ENCODE peak calls at places on chromosomes 5 and 9, in nine cellular contexts. J is transverse colon, H is A549, T is AG09309, X is Caco-2, I is AG04450, E is NB4, G is fibroblast of pulmonary artery, N is right atrium auricular region. S is an unnamed sample.

GRCh38 chr9:124831642-124832364 is 21.5 kb upstream of the WDR38 start:
- DNase-seq in J (no peak), H (no peak), T (no peak), X (no peak), I (no peak), E (no peak), G (no peak), N (peak), S (no peak)

GRCh38 chr9:14104501-14104900 is 209.4 kb downstream of the NFIB start:
- DNase-seq in J (no peak), H (no peak), T (no peak), X (no peak), I (no peak), E (no peak), G (no peak), N (no peak), S (no peak)

GRCh38 chr9:89007041-89007440 is 15.8 kb downstream of the S1PR3 start:
- DNase-seq in J (no peak), H (no peak), T (no peak), X (no peak), I (no peak), E (no peak), G (no peak), N (no peak), S (no peak)

GRCh38 chr9:128162215-128163026 is 2.4 kb downstream of the BBLN start:
- DNase-seq in J (no peak), H (no peak), T (no peak), X (no peak), I (no peak), E (no peak), G (peak), N (peak), S (no peak)

GRCh38 chr5:137448868-137449267 is 50.3 kb downstream of the SPOCK1 start:
- DNase-seq in J (no peak), H (no peak), T (no peak), X (no peak), I (no peak), E (no peak), G (no peak), N (no peak), S (no peak)

GRCh38 chr9:77935974-77936373 is 95.6 kb downstream of the GNAQ start:
- DNase-seq in J (no peak), H (no peak), T (no peak), X (no peak), I (no peak), E (peak), G (no peak), N (no peak), S (no peak)

GRCh38 chr9:26949604-26950003 is 2.6 kb upstream of the PLAA start:
- DNase-seq in J (no peak), H (no peak), T (no peak), X (no peak), I (no peak), E (no peak), G (no peak), N (no peak), S (no peak)

GRCh38 chr5:79666758-79667157 is 22.9 kb upstream of the CMYA5 start:
- DNase-seq in J (no peak), H (no peak), T (no peak), X (no peak), I (no peak), E (peak), G (no peak), N (no peak), S (no peak)

GRCh38 chr9:110148384-110148783 is 59.6 kb downstream of the C9orf152 start:
- DNase-seq in J (peak), H (no peak), T (no peak), X (no peak), I (no peak), E (no peak), G (no peak), N (no peak), S (no peak)

GRCh38 chr5:11459716-11460115 is 444.5 kb downstream of the CTNND2 start:
- DNase-seq in J (no peak), H (no peak), T (no peak), X (no peak), I (no peak), E (no peak), G (no peak), N (no peak), S (no peak)

GRCh38 chr5:1021136-1021968 is 12.8 kb downstream of the NKD2 start:
- DNase-seq in J (no peak), H (no peak), T (no peak), X (no peak), I (no peak), E (no peak), G (no peak), N (no peak), S (peak)

GRCh38 chr5:137668574-137669093 is 67.3 kb downstream of the KLHL3 start:
- DNase-seq in J (no peak), H (no peak), T (no peak), X (no peak), I (no peak), E (no peak), G (no peak), N (no peak), S (no peak)

GRCh38 chr5:151357792-151358191 is 10.4 kb upstream of the SLC36A2 start:
- DNase-seq in J (no peak), H (no peak), T (no peak), X (no peak), I (no peak), E (peak), G (no peak), N (no peak), S (no peak)

GRCh38 chr9:124723352-124723751 is 47.8 kb downstream of the NR6A1 start:
- DNase-seq in J (no peak), H (no peak), T (no peak), X (no peak), I (no peak), E (no peak), G (no peak), N (no peak), S (no peak)

GRCh38 chr5:68533571-68534051 is 318.1 kb downstream of the PIK3R1 start:
- DNase-seq in J (peak), H (no peak), T (no peak), X (no peak), I (no peak), E (peak), G (no peak), N (no peak), S (no peak)

GRCh38 chr5:41068169-41068568 is 3.0 kb downstream of the MROH2B start:
- DNase-seq in J (no peak), H (no peak), T (no peak), X (no peak), I (no peak), E (no peak), G (peak), N (no peak), S (no peak)

GRCh38 chr9:108850293-108850897 is 5.4 kb downstream of the ACTL7B start:
- DNase-seq in J (no peak), H (no peak), T (no peak), X (no peak), I (no peak), E (peak), G (peak), N (no peak), S (no peak)

GRCh38 chr9:93270976-93271375 is 87.0 kb downstream of the WNK2 start:
- DNase-seq in J (no peak), H (no peak), T (no peak), X (no peak), I (no peak), E (no peak), G (no peak), N (no peak), S (no peak)

GRCh38 chr5:119269061-119269579 is 86.7 kb upstream of the TNFAIP8 start:
- DNase-seq in J (peak), H (no peak), T (no peak), X (peak), I (no peak), E (peak), G (peak), N (no peak), S (no peak)

GRCh38 chr5:175796536-175797499 is 74.6 kb upstream of the CPLX2 start:
- DNase-seq in J (peak), H (peak), T (peak), X (peak), I (peak), E (peak), G (peak), N (no peak), S (no peak)

GRCh38 chr9:131697097-131697496 is 42.8 kb downstream of the RAPGEF1 start:
- DNase-seq in J (no peak), H (no peak), T (no peak), X (no peak), I (no peak), E (no peak), G (peak), N (no peak), S (no peak)

GRCh38 chr5:132394681-132395259 is 25.3 kb downstream of the SLC22A5 start:
- DNase-seq in J (no peak), H (no peak), T (no peak), X (no peak), I (no peak), E (no peak), G (no peak), N (no peak), S (no peak)

GRCh38 chr9:78356634-78357033 is 59.7 kb downstream of the PSAT1 start:
- DNase-seq in J (no peak), H (no peak), T (no peak), X (no peak), I (no peak), E (no peak), G (no peak), N (no peak), S (no peak)

GRCh38 chr9:125906144-125906543 is 159.0 kb downstream of the PBX3 start:
- DNase-seq in J (no peak), H (no peak), T (peak), X (no peak), I (peak), E (no peak), G (peak), N (no peak), S (no peak)

GRCh38 chr5:14720236-14720923 is 55.9 kb downstream of the OTULIN start:
- DNase-seq in J (no peak), H (no peak), T (no peak), X (no peak), I (no peak), E (peak), G (peak), N (no peak), S (no peak)

GRCh38 chr5:19314840-19315239 is 673.2 kb downstream of the CDH18 start:
- DNase-seq in J (no peak), H (peak), T (no peak), X (no peak), I (no peak), E (peak), G (no peak), N (no peak), S (no peak)
- TF ChIP-seq CTCF in J (no peak), H (no peak), T (no peak), X (no peak), I (no peak), E (no peak), G (no peak), N (no peak), S (no peak)

GRCh38 chr5:91243859-91244258 is 139.3 kb downstream of the ARRDC3 start:
- DNase-seq in J (no peak), H (no peak), T (no peak), X (no peak), I (no peak), E (no peak), G (no peak), N (no peak), S (no peak)
- TF ChIP-seq CTCF in J (no peak), H (no peak), T (no peak), X (no peak), I (no peak), E (no peak), G (no peak), N (no peak), S (no peak)

DNA sequence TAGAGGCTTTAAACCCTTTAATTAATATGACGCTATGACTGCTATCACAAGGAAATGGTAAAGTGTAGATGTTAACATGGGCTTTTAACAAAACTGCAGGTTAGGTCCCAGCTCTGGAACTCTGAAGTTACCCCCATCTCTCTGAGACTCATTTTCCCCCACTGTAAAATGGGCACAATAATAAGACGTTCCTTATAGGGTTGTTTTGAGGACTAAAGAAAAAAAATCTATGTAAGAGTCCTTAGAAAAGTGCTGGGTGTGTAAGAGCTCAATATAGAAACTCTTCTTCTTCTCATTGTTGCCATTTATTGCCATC is 45.8 kb upstream of the STK32A start:
- DNase-seq in J (no peak), H (no peak), T (no peak), X (no peak), I (no peak), E (no peak), G (no peak), N (no peak), S (no peak)
- TF ChIP-seq CTCF in J (no peak), H (no peak), T (no peak), X (no peak), I (no peak), E (no peak), G (no peak), N (peak), S (no peak)

DNA sequence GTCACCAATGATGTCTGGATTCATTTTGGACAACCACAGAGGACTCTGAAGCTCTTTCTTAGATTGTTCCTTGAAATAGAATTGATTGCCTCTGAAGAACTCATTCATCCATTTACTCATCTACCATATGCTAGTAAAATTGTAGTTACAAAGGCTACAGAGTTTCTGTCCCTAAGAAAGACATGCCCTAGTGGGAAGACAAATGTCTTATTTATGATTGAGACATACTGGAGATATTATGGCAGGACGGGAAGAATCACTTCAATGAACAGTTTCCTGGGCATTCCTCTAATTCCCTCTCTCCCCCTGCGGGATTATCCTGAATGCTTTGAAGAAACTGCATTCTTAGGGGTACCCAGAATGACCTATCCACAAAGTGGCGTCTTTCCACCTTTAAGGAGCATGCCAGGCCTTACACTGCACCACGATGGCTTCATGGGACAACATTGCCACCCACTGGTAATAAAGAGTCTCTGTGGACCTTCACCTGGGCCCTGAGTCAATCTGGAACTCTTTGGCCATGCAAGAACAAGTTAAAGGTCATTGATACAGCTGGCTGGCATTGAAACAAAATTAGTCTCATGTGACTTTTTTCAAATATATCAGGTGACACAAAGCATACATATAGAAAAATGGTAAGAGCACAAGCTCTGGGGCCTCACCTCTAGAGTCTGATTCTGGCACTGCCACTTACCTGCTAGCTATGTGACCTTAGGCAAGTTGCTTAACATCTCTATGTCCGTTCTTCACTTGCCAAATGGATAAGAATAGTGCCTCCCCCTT is 32.1 kb downstream of the ANKRD55 start:
- DNase-seq in J (peak), H (peak), T (peak), X (peak), I (peak), E (peak), G (peak), N (peak), S (peak)
- TF ChIP-seq CTCF in J (peak), H (peak), T (peak), X (peak), I (peak), E (peak), G (peak), N (peak), S (peak)

GRCh38 chr9:81083062-81083461 is 606.3 kb downstream of the TLE1 start:
- DNase-seq in J (no peak), H (no peak), T (no peak), X (no peak), I (peak), E (peak), G (peak), N (no peak), S (no peak)
- TF ChIP-seq CTCF in J (no peak), H (no peak), T (peak), X (no peak), I (peak), E (peak), G (peak), N (no peak), S (peak)

GRCh38 chr9:68683433-68683832 is 21.6 kb upstream of the PIP5K1B start:
- DNase-seq in J (no peak), H (no peak), T (no peak), X (no peak), I (no peak), E (no peak), G (no peak), N (no peak), S (no peak)

GRCh38 chr9:68672625-68673024 is 32.4 kb upstream of the PIP5K1B start:
- DNase-seq in J (no peak), H (no peak), T (no peak), X (no peak), I (no peak), E (no peak), G (no peak), N (no peak), S (no peak)

GRCh38 chr9:68678430-68678829 is 26.6 kb upstream of the PIP5K1B start:
- DNase-seq in J (peak), H (no peak), T (no peak), X (no peak), I (no peak), E (peak), G (peak), N (no peak), S (no peak)
- TF ChIP-seq CTCF in J (no peak), H (no peak), T (no peak), X (no peak), I (peak), E (peak), G (peak), N (peak), S (peak)

GRCh38 chr5:102196481-102196880 is 99.6 kb downstream of the SLCO4C1 start:
- DNase-seq in J (no peak), H (no peak), T (no peak), X (no peak), I (no peak), E (no peak), G (no peak), N (no peak), S (no peak)

GRCh38 chr5:102200861-102201260 is 95.2 kb downstream of the SLCO4C1 start:
- DNase-seq in J (no peak), H (no peak), T (no peak), X (peak), I (no peak), E (no peak), G (no peak), N (no peak), S (no peak)
- TF ChIP-seq CTCF in J (no peak), H (no peak), T (no peak), X (no peak), I (no peak), E (no peak), G (no peak), N (no peak), S (no peak)

DNA sequence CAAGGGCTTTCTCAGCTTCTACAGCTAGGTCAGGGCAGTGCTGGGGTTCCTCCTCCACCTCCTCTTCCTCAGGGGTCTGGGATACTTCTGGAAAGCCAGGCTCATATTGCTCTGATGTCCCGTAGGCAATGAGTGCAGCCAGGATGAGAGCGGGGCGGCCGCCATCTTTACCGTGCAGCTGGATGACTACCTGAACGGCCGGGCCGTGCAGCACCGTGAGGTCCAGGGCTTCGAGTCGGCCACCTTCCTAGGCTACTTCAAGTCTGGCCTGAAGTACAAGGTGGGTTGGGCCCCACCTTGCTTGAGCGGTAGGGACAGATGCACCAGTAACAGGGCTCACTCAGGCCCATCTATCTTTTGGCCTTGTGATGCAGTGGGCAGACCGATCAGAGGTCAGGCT is 34.8 kb downstream of the GSN start:
- DNase-seq in J (no peak), H (no peak), T (no peak), X (no peak), I (no peak), E (no peak), G (no peak), N (no peak), S (no peak)
- TF ChIP-seq CTCF in J (no peak), H (no peak), T (no peak), X (no peak), I (no peak), E (no peak), G (no peak), N (no peak), S (no peak)

GRCh38 chr5:102682102-102682647 is 72.9 kb upstream of the PAM start:
- DNase-seq in J (no peak), H (no peak), T (no peak), X (no peak), I (no peak), E (no peak), G (no peak), N (no peak), S (no peak)

GRCh38 chr5:102678267-102679058 is 76.6 kb upstream of the PAM start:
- DNase-seq in J (no peak), H (no peak), T (no peak), X (no peak), I (no peak), E (no peak), G (peak), N (no peak), S (no peak)

DNA sequence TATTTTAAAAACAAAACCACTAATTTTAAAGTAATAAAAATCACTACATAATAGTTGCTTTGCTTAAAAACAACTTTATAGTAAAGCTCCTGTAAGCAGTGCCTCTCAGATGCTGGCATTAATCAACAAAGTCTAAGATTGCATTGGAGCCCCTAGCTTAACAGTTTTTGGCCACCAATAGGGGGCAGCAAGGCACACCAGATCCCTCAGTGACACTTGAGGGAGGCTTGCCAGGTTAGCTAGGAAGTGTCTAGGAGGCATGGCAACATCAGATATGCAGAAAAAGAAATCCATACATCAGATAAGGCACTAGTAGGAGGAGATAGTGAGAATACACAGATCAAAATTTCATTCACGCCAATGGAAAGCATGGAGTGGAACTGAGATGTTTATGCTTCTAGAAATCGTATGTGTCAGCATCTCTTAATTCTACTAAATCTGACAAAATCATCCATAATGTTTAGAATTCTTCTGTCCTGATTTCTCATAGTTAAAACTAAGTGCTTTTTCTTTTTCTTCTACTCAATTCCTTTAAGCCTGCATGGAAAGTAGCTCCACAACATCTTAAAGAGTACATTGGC is 73.6 kb upstream of the PAM start:
- DNase-seq in J (peak), H (peak), T (no peak), X (peak), I (peak), E (peak), G (peak), N (peak), S (no peak)
- TF ChIP-seq CTCF in J (peak), H (peak), T (peak), X (peak), I (peak), E (peak), G (peak), N (peak), S (peak)

S was measured in D721Med.